ENCODE peak calls at places on chromosome 15, in nine cellular contexts. I, G, N, H, P, C, Z, F and L are unnamed samples. For H3K36me3, H3K27me3 and H3K9me3, the result is how much of the 10 kb centered on the place peaks cover.

GRCh38 chr15:34889486-34889885 is 80.1 kb downstream of the AQR start:
- DNase-seq in I (no peak), G (no peak), N (no peak), H (peak), P (peak), C (peak), Z (no peak), F (no peak), L (peak)

GRCh38 chr15:74631408-74631807 is 15.8 kb downstream of the CLK3 start:
- DNase-seq in I (no peak), G (no peak), N (no peak), H (no peak), P (no peak), C (no peak), Z (no peak), F (no peak), L (no peak)

GRCh38 chr15:49255966-49256759 is 86.1 kb downstream of the GALK2 start:
- DNase-seq in I (no peak), G (no peak), N (no peak), H (peak), P (no peak), C (peak), Z (no peak), F (no peak), L (no peak)

GRCh38 chr15:77018796-77019475 is 24.0 kb downstream of the PSTPIP1 start:
- DNase-seq in I (no peak), G (no peak), N (no peak), H (no peak), P (no peak), C (no peak), Z (no peak), F (no peak), L (no peak)

GRCh38 chr15:89359471-89360293 is 25.1 kb upstream of the POLG start:
- DNase-seq in I (peak), G (no peak), N (no peak), H (no peak), P (no peak), C (no peak), Z (no peak), F (no peak), L (no peak)

GRCh38 chr15:35540885-35541284 is 5.1 kb downstream of the DPH6 start:
- DNase-seq in I (no peak), G (no peak), N (no peak), H (peak), P (peak), C (no peak), Z (no peak), F (peak), L (no peak)

GRCh38 chr15:99717129-99718024 is 15.9 kb downstream of the LYSMD4 start:
- DNase-seq in I (no peak), G (no peak), N (peak), H (no peak), P (no peak), C (no peak), Z (no peak), F (no peak), L (no peak)

GRCh38 chr15:72077950-72078349 is 40.0 kb downstream of the MYO9A start:
- DNase-seq in I (no peak), G (no peak), N (no peak), H (peak), P (no peak), C (no peak), Z (no peak), F (no peak), L (no peak)

GRCh38 chr15:56805466-56806146 is 72.3 kb upstream of the ZNF280D start:
- DNase-seq in I (no peak), G (no peak), N (no peak), H (peak), P (peak), C (peak), Z (no peak), F (peak), L (peak)

GRCh38 chr15:71687902-71688508 is 122.3 kb upstream of the NR2E3 start:
- DNase-seq in I (no peak), G (no peak), N (no peak), H (peak), P (no peak), C (peak), Z (no peak), F (no peak), L (no peak)

GRCh38 chr15:78396976-78397375 is 41.0 kb upstream of the IREB2 start:
- DNase-seq in I (no peak), G (peak), N (no peak), H (peak), P (peak), C (no peak), Z (no peak), F (peak), L (peak)

GRCh38 chr15:31013863-31014607 is 22.6 kb upstream of the MTMR10 start:
- DNase-seq in I (no peak), G (no peak), N (no peak), H (no peak), P (no peak), C (no peak), Z (no peak), F (no peak), L (no peak)

GRCh38 chr15:90062729-90063684 is 39.3 kb downstream of the IDH2 start:
- DNase-seq in I (no peak), G (no peak), N (no peak), H (no peak), P (no peak), C (no peak), Z (no peak), F (no peak), L (no peak)

GRCh38 chr15:70185251-70185711 is 87.6 kb upstream of the TLE3 start:
- DNase-seq in I (no peak), G (no peak), N (no peak), H (no peak), P (peak), C (no peak), Z (no peak), F (no peak), L (no peak)

GRCh38 chr15:79332824-79333510 is 22.1 kb downstream of the TMED3 start:
- DNase-seq in I (no peak), G (no peak), N (no peak), H (no peak), P (no peak), C (no peak), Z (no peak), F (peak), L (no peak)

GRCh38 chr15:34584321-34584668 is 844 bp upstream of the GOLGA8B start:
- DNase-seq in I (peak), G (no peak), N (no peak), H (no peak), P (no peak), C (no peak), Z (no peak), F (no peak), L (no peak)

GRCh38 chr15:73034213-73034612 is 18.1 kb upstream of the NEO1 start:
- DNase-seq in I (no peak), G (no peak), N (no peak), H (no peak), P (no peak), C (no peak), Z (no peak), F (no peak), L (no peak)

GRCh38 chr15:80533934-80534333 is 129.8 kb downstream of the ARNT2 start:
- DNase-seq in I (no peak), G (no peak), N (no peak), H (no peak), P (no peak), C (no peak), Z (no peak), F (no peak), L (no peak)

GRCh38 chr15:58232273-58233065 is 94.3 kb downstream of the AQP9 start:
- DNase-seq in I (no peak), G (no peak), N (no peak), H (no peak), P (no peak), C (no peak), Z (no peak), F (peak), L (no peak)

GRCh38 chr15:45612790-45613415 is 21.9 kb upstream of the SQOR start:
- DNase-seq in I (no peak), G (no peak), N (no peak), H (peak), P (peak), C (no peak), Z (no peak), F (peak), L (peak)

GRCh38 chr15:41493205-41493901 is at the start of gene ITPKA:
- DNase-seq in I (peak), G (no peak), N (peak), H (peak), P (peak), C (peak), Z (peak), F (peak), L (peak)

GRCh38 chr15:51229907-51230328 is 108.5 kb downstream of the CYP19A1 start:
- DNase-seq in I (peak), G (no peak), N (no peak), H (peak), P (peak), C (no peak), Z (no peak), F (peak), L (no peak)

GRCh38 chr15:45642203-45642932 is 7.5 kb downstream of the SQOR start:
- DNase-seq in I (no peak), G (no peak), N (no peak), H (peak), P (peak), C (no peak), Z (no peak), F (peak), L (peak)

GRCh38 chr15:34470892-34471291 is 33.3 kb upstream of the GOLGA8A start:
- DNase-seq in I (no peak), G (no peak), N (no peak), H (no peak), P (no peak), C (no peak), Z (no peak), F (no peak), L (no peak)

GRCh38 chr15:75229191-75230015 is 27.7 kb downstream of the C15orf39 start:
- DNase-seq in I (no peak), G (no peak), N (peak), H (peak), P (peak), C (no peak), Z (no peak), F (no peak), L (no peak)

GRCh38 chr15:74958320-74958907 is 1.8 kb upstream of the RPP25 start:
- DNase-seq in I (peak), G (peak), N (peak), H (no peak), P (peak), C (peak), Z (no peak), F (peak), L (no peak)

GRCh38 chr15:63703641-63704040 is 106.5 kb downstream of the FBXL22 start:
- DNase-seq in I (no peak), G (no peak), N (no peak), H (no peak), P (no peak), C (no peak), Z (no peak), F (no peak), L (no peak)

GRCh38 chr15:63708141-63708772 is 111.1 kb downstream of the FBXL22 start:
- DNase-seq in I (no peak), G (no peak), N (no peak), H (no peak), P (peak), C (no peak), Z (no peak), F (no peak), L (no peak)

GRCh38 chr15:63712828-63713520 is 115.8 kb downstream of the FBXL22 start:
- DNase-seq in I (no peak), G (no peak), N (no peak), H (no peak), P (no peak), C (no peak), Z (no peak), F (no peak), L (no peak)

GRCh38 chr15:63709365-63709764 is 112.2 kb downstream of the FBXL22 start:
- DNase-seq in I (no peak), G (no peak), N (no peak), H (no peak), P (no peak), C (no peak), Z (no peak), F (no peak), L (no peak)
- H3K36me3 ChIP-seq in I (under half), G (under half), N (under half), H (under half), P (half or more), C (under half), Z (under half), F (under half), L (under half)

DNA sequence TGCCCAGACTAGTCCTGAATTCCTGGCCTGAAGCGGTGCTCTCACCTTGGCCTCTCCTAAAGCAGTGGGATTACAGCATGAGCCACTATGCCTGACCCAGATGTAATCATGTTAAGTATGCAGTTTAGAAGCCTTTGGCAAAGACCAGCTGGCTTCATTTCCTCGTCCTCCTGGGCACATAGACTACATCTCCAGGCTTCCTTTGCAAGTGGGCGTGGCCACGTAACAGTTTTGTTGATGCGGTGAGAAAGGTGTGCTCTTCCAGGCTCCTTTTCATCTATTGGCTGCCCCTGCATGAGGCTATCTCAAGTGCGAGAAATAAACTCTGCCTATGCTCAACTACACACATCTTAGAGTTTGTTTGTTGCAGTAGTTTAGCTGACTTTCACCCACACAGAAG is 13.0 kb downstream of the SV2B start:
- DNase-seq in I (no peak), G (no peak), N (no peak), H (no peak), P (no peak), C (no peak), Z (no peak), F (no peak), L (no peak)
- H3K27me3 ChIP-seq in I (under half), G (under half), N (under half), H (under half), P (under half), C (under half), Z (under half), F (half or more), L (under half)

GRCh38 chr15:87566236-87566635 is 690.3 kb downstream of the NTRK3 start:
- DNase-seq in I (no peak), G (no peak), N (no peak), H (no peak), P (no peak), C (no peak), Z (no peak), F (no peak), L (no peak)

GRCh38 chr15:87563840-87564239 is 692.7 kb downstream of the NTRK3 start:
- DNase-seq in I (no peak), G (no peak), N (no peak), H (no peak), P (no peak), C (no peak), Z (no peak), F (no peak), L (no peak)

GRCh38 chr15:87561641-87562040 is 694.9 kb downstream of the NTRK3 start:
- DNase-seq in I (no peak), G (no peak), N (no peak), H (no peak), P (no peak), C (no peak), Z (no peak), F (no peak), L (no peak)

GRCh38 chr15:87564666-87565065 is 691.9 kb downstream of the NTRK3 start:
- DNase-seq in I (peak), G (no peak), N (no peak), H (no peak), P (no peak), C (no peak), Z (no peak), F (no peak), L (no peak)

GRCh38 chr15:87562203-87562602 is 694.3 kb downstream of the NTRK3 start:
- DNase-seq in I (no peak), G (no peak), N (no peak), H (no peak), P (no peak), C (no peak), Z (no peak), F (no peak), L (no peak)
- H3K9me3 ChIP-seq in I (under half), G (under half), N (under half), H (under half), P (under half), C (under half), Z (under half), F (under half), L (under half)

DNA sequence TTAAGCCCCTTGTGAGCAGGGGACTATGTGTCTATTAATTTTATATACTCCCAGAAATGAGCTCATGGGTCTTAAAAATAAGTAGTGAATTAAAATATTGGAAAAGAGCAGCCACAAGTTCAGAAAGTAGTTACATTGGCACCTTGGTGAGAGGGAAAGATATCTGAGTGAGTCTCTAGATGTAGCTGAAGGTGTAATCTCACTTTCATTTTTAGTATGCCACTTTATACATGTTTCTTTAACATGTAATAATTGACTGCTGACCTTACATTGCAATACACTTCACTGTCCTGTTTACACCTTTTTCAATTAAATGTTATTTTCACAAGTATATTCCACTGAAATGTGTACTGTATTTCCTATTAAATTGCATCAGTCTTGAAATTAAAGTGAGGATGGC is 12.1 kb upstream of the PAK6 start:
- DNase-seq in I (no peak), G (no peak), N (no peak), H (no peak), P (no peak), C (no peak), Z (no peak), F (no peak), L (no peak)
- H3K36me3 ChIP-seq in I (under half), G (under half), N (under half), H (under half), P (under half), C (half or more), Z (under half), F (under half), L (under half)

GRCh38 chr15:29815000-29815704 is 7.1 kb downstream of the TJP1 start:
- DNase-seq in I (no peak), G (no peak), N (no peak), H (peak), P (no peak), C (no peak), Z (no peak), F (peak), L (peak)
- H3K27me3 ChIP-seq in I (under half), G (under half), N (under half), H (under half), P (under half), C (under half), Z (under half), F (under half), L (under half)

DNA sequence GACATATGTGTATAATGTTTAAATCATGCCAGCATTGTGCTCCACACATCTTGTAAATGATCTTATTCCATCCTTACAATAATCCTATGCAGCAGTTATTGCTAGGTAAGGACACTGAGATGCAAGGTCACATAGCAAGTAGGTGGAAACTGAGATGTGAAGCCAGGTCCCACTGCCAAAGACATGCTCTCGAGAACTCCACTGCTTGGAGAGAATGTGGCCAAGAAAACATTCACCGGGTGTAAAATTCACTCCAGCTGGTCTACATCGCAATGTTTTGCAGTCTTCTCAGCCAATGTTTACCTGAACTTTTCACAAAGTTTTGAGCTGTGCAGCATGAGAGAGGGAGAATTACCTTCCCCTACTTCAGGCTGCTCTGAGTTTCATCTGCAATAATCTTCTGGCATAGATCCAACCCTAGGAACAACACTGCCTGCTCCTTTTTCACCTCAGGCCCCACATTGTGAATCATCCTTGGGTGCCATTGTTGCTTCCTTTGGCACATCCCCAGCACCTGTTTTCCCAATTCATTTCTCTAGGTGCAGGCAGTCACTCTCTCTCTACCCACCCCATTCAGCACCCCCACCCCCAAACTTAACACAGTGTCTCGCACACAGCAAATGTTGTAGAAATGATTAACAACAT is 53.5 kb upstream of the PRTG start:
- DNase-seq in I (no peak), G (no peak), N (no peak), H (peak), P (peak), C (no peak), Z (no peak), F (peak), L (no peak)
- H3K9me3 ChIP-seq in I (under half), G (under half), N (under half), H (under half), P (under half), C (under half), Z (under half), F (under half), L (under half)

DNA sequence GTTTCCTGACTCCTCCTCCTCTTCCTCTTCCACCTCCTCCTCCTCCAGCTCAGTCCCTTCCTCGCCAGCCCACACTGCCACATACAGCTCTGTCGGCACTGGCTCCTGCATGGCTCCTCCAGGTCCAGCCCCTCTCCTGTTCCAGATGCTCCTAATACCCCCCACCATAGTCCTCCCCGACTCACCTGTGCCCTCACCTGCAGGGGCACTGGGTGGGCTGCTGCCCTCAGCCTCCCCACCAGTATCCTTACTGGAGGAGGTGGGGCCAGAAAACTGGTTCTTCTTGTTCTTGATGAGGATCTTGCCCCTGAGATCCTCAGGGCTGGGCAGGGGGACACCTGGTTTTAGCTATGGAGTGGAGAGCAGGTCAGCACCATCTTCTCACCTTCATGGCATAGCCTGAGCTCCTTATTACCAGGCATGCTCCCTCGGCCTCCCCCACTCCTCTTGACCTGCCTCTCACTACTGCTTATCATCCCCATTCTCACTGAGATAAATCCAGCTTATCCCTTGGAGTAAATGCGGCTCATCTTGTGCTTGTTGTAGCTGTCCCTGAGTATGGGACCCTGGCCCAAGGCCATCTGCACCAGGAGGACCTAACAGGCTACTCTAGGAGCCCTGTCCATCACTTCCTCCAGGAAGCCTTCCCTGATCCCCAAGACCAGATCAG is 11.0 kb downstream of the PLCB2 start:
- DNase-seq in I (no peak), G (no peak), N (no peak), H (no peak), P (no peak), C (no peak), Z (no peak), F (no peak), L (no peak)
- H3K36me3 ChIP-seq in I (under half), G (under half), N (under half), H (under half), P (under half), C (half or more), Z (under half), F (under half), L (under half)

DNA sequence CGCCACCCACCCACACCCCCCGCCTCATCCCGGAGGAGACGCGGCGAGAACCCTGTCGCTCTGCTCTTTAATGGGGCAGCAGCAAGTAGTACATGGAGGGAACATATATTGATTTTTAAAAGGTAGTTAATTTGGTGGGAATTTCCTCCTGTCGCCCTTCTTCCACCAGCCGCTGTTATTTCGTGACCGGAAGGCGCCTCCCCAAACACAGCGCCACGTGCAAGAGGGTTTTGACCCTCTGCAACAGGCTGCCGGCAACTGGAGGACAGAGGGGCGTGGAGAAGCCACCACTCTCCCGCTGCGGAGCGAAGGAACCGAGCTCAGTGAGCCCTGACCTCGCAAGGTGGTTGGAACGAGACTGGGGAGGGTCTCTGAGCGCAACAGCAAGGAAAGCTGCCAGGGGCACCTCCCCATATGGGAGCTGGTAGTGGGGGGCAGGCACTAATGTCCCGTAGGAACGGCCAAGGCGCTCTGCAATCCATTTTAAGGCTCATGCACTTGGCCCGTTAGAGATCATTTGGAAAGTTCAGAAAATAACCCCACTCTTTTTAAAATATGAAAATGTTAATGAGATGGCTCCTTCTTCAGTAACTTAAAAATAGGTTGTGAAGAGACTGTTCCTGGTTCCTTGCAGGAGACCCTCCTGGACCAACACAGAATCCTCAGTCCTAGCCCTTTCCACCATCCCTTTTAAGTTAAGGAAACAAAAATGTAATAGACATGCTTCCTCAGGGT is 4.3 kb downstream of the ONECUT1 start:
- DNase-seq in I (peak), G (no peak), N (no peak), H (no peak), P (no peak), C (no peak), Z (no peak), F (no peak), L (no peak)
- H3K27me3 ChIP-seq in I (half or more), G (half or more), N (half or more), H (half or more), P (half or more), C (half or more), Z (half or more), F (under half), L (half or more)